ENCODE peak calls at places on chromosomes 2 and 18, in nine cellular contexts. W is tibial nerve; F is CD8-positive, alpha-beta T cell; A is ovary; P is hepatocyte; Z is uterus; H is psoas muscle; U is prostate gland; S is PC-3. X is an unnamed sample.

GRCh38 chr2:171441470-171441869 is 7.4 kb downstream of the DCAF17 start:
- DNase-seq in P (no peak), U (no peak), Z (no peak), H (no peak), F (no peak), A (no peak), S (no peak), W (no peak), X (no peak)

GRCh38 chr2:2791031-2791430 is 460.0 kb upstream of the MYT1L start:
- DNase-seq in H (no peak), A (no peak), P (no peak), U (no peak), S (no peak), W (no peak), F (no peak), Z (no peak), X (no peak)

GRCh38 chr2:9318461-9319337 is 104.6 kb downstream of the ITGB1BP1 start:
- DNase-seq in H (peak; percentile 52), U (no peak), S (no peak), W (peak; percentile 31), P (no peak), A (peak; percentile 85), F (no peak), Z (peak; percentile 69), X (no peak)

GRCh38 chr2:223697921-223698645 is 95.9 kb upstream of the SCG2 start:
- DNase-seq in F (no peak), W (no peak), U (no peak), H (no peak), Z (no peak), S (peak; percentile 61), A (no peak), P (no peak), X (peak; percentile 25)

GRCh38 chr18:76145968-76146367 is 349.1 kb downstream of the ZNF516 start:
- DNase-seq in F (no peak), A (no peak), H (no peak), P (no peak), Z (no peak), S (no peak), W (no peak), U (no peak), X (no peak)

GRCh38 chr2:164126960-164127359 is 391.2 kb upstream of the FIGN start:
- DNase-seq in U (no peak), F (no peak), Z (no peak), H (no peak), P (peak; percentile 10), A (no peak), S (no peak), W (no peak), X (peak; percentile 6)

GRCh38 chr2:75146903-75147332 is 52.4 kb downstream of the TACR1 start:
- DNase-seq in Z (no peak), W (no peak), H (no peak), F (no peak), S (no peak), A (no peak), P (no peak), U (peak; percentile 10), X (peak; percentile 33)

GRCh38 chr2:54595999-54596903 is 127.2 kb upstream of the EML6 start:
- DNase-seq in H (peak; percentile 61), S (no peak), U (no peak), W (peak; percentile 31), P (no peak), F (no peak), Z (peak; percentile 75), A (peak; percentile 44), X (no peak)

GRCh38 chr2:110764931-110765330 is 32.6 kb downstream of the ACOXL start:
- DNase-seq in S (no peak), F (no peak), Z (no peak), P (no peak), U (no peak), A (no peak), W (no peak), H (no peak), X (no peak)

GRCh38 chr18:50266248-50266704 is at the start of gene CFAP53:
- DNase-seq in A (peak; percentile 90), P (peak; percentile 93), Z (peak; percentile 88), U (peak; percentile 82), S (peak; percentile 55), F (peak; percentile 92), H (peak; percentile 93), W (peak; percentile 74), X (peak; percentile 74)

GRCh38 chr2:168210898-168211570 is 36.4 kb downstream of the STK39 start:
- DNase-seq in H (no peak), W (no peak), U (peak; percentile 25), S (peak; percentile 95), Z (no peak), F (no peak), A (no peak), P (peak; percentile 58), X (peak; percentile 99)

GRCh38 chr2:70431948-70432347 is 121.7 kb downstream of the TGFA start:
- DNase-seq in P (no peak), U (no peak), A (no peak), Z (no peak), S (no peak), F (no peak), H (no peak), W (no peak), X (no peak)

GRCh38 chr2:205954707-205955106 is 131.3 kb downstream of the INO80D start:
- DNase-seq in S (no peak), U (no peak), H (no peak), Z (no peak), F (no peak), A (no peak), P (no peak), W (no peak), X (no peak)

GRCh38 chr2:7083580-7084509 is 166.6 kb downstream of the RNF144A start:
- DNase-seq in U (no peak), S (peak; percentile 77), P (peak; percentile 47), W (no peak), F (no peak), A (no peak), Z (no peak), H (no peak), X (peak; percentile 12)

GRCh38 chr18:51527826-51528225 is 330.3 kb upstream of the MEX3C start:
- DNase-seq in Z (no peak), H (no peak), F (no peak), P (no peak), U (no peak), A (no peak), W (no peak), S (no peak), X (peak; percentile 88)

GRCh38 chr2:109602617-109603188 is 11.1 kb downstream of the SEPTIN10 start:
- DNase-seq in U (no peak), H (no peak), W (no peak), Z (no peak), A (no peak), F (no peak), P (no peak), S (no peak), X (no peak)

GRCh38 chr18:42264467-42264866 is 309.4 kb downstream of the PIK3C3 start:
- DNase-seq in W (no peak), Z (no peak), H (no peak), P (no peak), F (no peak), A (no peak), U (no peak), S (no peak), X (peak; percentile 29)

GRCh38 chr2:173193925-173194324 is 118.3 kb downstream of the MAP3K20 start:
- DNase-seq in Z (no peak), F (no peak), P (no peak), S (no peak), W (no peak), U (no peak), A (no peak), H (no peak), X (peak; percentile 53)

GRCh38 chr2:240201861-240202260 is 61.4 kb upstream of the OTOS start:
- DNase-seq in Z (no peak), S (no peak), H (no peak), U (no peak), A (no peak), W (no peak), P (no peak), F (no peak), X (no peak)

DNA sequence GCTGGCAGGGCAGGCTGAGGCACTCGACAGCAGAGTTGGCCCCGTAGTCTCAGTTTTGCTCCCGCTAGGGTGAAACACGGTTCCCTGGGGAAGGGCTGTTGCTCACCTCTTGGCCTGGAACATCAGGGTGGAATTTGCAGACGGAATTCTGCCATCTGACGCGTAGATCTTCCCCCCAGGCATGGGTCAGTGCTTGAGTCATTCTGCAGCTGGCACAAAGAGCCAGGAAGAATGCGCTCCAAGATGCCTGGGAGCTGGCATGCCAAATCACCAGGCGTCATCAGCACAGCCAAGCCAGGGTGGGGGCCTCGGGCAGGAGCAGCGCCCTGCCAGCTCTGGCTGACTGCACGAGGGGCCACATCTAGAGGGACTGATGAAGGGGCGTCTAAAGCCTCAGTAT is 42.7 kb downstream of the ODC1 start:
- DNase-seq in F (no peak), U (peak; percentile 75), S (peak; percentile 98), P (no peak), H (peak; percentile 82), A (no peak), W (no peak), Z (peak; percentile 68), X (peak; percentile 99)
- H3K4me3 ChIP-seq in F (no peak overlapping the region), U (no peak overlapping the region), S (no peak overlapping the region), P (no peak overlapping the region), H (peak overlapping the region; percentile 20), A (no peak overlapping the region), W (no peak overlapping the region), Z (no peak overlapping the region), X (no peak overlapping the region)

GRCh38 chr2:122007577-122007976 is 252.1 kb downstream of the TSN start:
- DNase-seq in A (no peak), S (no peak), F (no peak), U (no peak), W (no peak), P (no peak), Z (no peak), H (no peak), X (no peak)
- H3K27me3 ChIP-seq in A (no peaks in the 10 kb centered on the region), S (peaks cover 74% of the 10 kb centered on the region), F (no peaks in the 10 kb centered on the region), U (no peaks in the 10 kb centered on the region), W (no peaks in the 10 kb centered on the region), P (no peaks in the 10 kb centered on the region), Z (no peaks in the 10 kb centered on the region), H (no peaks in the 10 kb centered on the region), X (no peaks in the 10 kb centered on the region)

DNA sequence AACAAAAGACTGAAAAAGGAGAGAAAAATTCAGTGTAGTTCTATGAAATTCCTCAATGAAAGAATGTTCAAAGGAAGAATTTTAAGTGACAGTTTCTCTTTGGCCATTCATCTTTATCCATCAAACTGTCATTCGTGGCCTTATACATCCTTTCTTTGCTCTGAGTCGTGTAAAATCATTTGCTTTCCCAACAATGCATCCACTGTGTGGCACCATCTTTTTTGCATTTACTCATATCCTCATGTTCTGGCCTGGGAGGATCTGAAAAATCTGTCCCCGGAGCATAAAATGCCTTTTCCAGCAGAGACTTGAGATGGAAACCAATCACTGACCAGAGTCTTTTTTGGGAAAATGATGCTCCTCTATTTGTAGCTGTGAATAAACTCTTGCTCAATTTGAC is 240.3 kb upstream of the ETAA1 start:
- DNase-seq in U (no peak), W (no peak), Z (no peak), H (no peak), F (no peak), A (no peak), P (no peak), S (no peak), X (no peak)
- TF ChIP-seq CTCF in U (no peak), W (no peak), Z (no peak), H (no peak), F (no peak), A (no peak), P (no peak), S (no peak), X (no peak)

DNA sequence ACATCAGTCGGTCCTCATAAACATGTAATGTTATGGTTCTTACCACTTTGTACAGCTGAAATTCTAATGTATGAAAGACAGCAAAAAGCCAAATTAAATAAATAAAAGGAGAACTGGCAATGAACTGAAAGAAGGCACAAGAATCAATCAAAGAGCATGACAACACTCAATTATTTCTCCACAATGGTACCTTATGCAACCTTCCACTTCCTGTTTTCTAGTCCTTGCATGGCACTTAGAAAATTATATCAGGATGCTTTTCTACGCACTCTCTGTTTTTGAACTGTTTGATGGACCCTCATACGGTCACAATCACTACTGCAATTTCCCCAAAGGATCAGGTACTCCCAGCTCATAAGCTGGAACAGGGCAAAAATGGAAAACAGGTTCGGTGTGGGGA is 81.6 kb downstream of the EPB41L3 start:
- DNase-seq in U (no peak), P (no peak), H (no peak), Z (no peak), A (no peak), F (no peak), S (no peak), W (no peak), X (no peak)
- H3K4me3 ChIP-seq in U (no peak overlapping the region), P (no peak overlapping the region), H (no peak overlapping the region), Z (no peak overlapping the region), A (no peak overlapping the region), F (no peak overlapping the region), S (no peak overlapping the region), W (no peak overlapping the region), X (no peak overlapping the region)

X was measured in bronchial epithelial cell.